ENCODE peak calls at places on chromosomes 12 and 14, in four cellular contexts. A is mammary epithelial cell, E is adrenal gland, Q is cardiac muscle cell. F is an unnamed sample. For H3K4me1, the result is how much of the 10 kb centered on the place peaks cover.

GRCh38 chr14:51539571-51540037 is 112.1 kb upstream of the FRMD6 start:
- DNase-seq in E (no peak), A (peak), Q (peak), F (no peak)

GRCh38 chr14:77130386-77130785 is 11.2 kb downstream of the ZDHHC22 start:
- DNase-seq in E (peak), Q (no peak), A (no peak), F (peak)

GRCh38 chr12:127293507-127294310 is 973.3 kb upstream of the TMEM132C start:
- DNase-seq in A (peak), E (peak), Q (peak), F (peak)

GRCh38 chr12:130831246-130831645 is 7.8 kb downstream of the STX2 start:
- DNase-seq in E (peak), A (no peak), Q (no peak), F (no peak)

GRCh38 chr14:56056031-56056430 is 62.2 kb upstream of the PELI2 start:
- DNase-seq in A (no peak), E (no peak), Q (no peak), F (no peak)

GRCh38 chr12:15834575-15834974 is 45.4 kb upstream of the EPS8 start:
- DNase-seq in Q (peak), E (no peak), A (peak), F (no peak)

GRCh38 chr14:36647827-36648753 is 13.6 kb upstream of the PAX9 start:
- DNase-seq in A (peak), Q (peak), E (no peak), F (peak)

GRCh38 chr12:115528466-115528865 is 749.0 kb downstream of the MED13L start:
- DNase-seq in Q (no peak), E (no peak), A (no peak), F (no peak)

GRCh38 chr12:124586756-124587155 is 19.3 kb upstream of the NCOR2 start:
- DNase-seq in E (no peak), Q (no peak), A (no peak), F (no peak)

GRCh38 chr14:60153996-60154395 is 11.2 kb downstream of the DHRS7 start:
- DNase-seq in A (no peak), E (no peak), Q (no peak), F (no peak)

GRCh38 chr14:92633274-92633616 is 115.2 kb downstream of the LGMN start:
- DNase-seq in A (no peak), E (no peak), Q (no peak), F (peak)

GRCh38 chr12:56461235-56462159 is 6.9 kb upstream of the SPRYD4 start:
- DNase-seq in A (peak), E (no peak), Q (no peak), F (no peak)

GRCh38 chr12:106147956-106148355 is 9.2 kb upstream of the NUAK1 start:
- DNase-seq in Q (no peak), E (peak), A (no peak), F (no peak)

GRCh38 chr14:89337161-89337560 is 79.9 kb downstream of the FOXN3 start:
- DNase-seq in Q (no peak), A (no peak), E (no peak), F (no peak)

GRCh38 chr12:94049718-94050117 is 98.7 kb upstream of the PLXNC1 start:
- DNase-seq in A (no peak), Q (no peak), E (no peak), F (no peak)

GRCh38 chr14:40796168-40796567 is 810.5 kb upstream of the LRFN5 start:
- DNase-seq in Q (no peak), A (no peak), E (no peak), F (no peak)

GRCh38 chr12:87509233-87509820 is 519.9 kb downstream of the C12orf50 start:
- DNase-seq in Q (peak), E (no peak), A (peak), F (no peak)

GRCh38 chr12:53726342-53726741 is 910 bp downstream of the CALCOCO1 start:
- DNase-seq in Q (no peak), E (no peak), A (peak), F (no peak)

DNA sequence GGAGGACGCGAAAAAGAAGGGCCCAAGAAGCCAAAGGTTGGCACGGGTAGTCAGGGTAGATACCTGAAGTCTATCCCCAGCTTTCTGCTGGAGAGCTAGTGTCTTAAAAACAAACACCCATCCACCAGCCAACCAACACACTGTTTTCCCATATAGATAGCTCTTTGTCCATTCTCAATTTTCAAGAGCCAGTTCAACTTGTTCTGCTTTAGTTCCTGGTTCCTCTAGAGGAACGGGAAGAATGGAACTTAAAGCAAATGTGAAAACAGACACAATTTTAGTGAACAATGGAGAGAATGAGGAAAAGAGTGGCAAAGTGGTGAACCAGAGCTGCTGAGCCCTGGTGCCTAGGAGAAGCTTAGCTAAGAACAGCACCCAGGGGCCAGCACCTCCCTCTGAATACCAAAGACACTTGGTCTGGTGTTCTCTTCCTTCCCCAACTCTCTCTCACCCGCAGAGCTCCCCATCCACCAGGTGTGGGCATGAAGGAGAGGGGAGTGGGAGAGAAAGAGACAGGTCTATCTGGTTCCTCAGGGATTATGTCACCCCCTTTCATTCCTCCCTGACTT is 3.8 kb downstream of the NDRG2 start:
- DNase-seq in E (no peak), A (no peak), Q (no peak), F (no peak)
- H3K4me1 ChIP-seq in E (under half), A (under half), Q (under half), F (under half)

GRCh38 chr14:68813318-68813838 is 20.5 kb upstream of the ZFP36L1 start:
- DNase-seq in A (no peak), E (peak), Q (no peak), F (no peak)
- H3K4me1 ChIP-seq in A (under half), E (under half), Q (under half), F (half or more)

DNA sequence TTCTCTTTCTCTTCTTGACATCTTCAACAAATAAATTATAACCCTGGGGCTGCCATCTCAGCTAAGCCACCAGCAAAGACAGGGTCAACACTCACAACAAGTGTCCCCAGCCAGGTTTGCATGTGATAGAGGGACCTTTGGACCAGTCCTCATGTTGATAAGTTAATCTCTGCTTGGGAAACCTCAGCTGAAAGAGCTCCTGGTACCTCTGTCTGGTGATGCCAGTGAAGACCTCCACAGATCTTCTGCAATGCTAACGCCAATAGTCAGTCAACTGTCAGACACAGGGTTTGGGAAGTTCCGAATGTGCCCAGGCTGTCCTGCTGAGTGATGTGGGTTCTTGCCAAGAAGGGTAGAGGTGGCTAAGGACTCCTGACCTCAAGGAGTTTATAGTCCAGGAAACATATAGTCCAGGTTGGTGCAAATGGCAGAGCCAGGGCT is 179.8 kb upstream of the GZMB start:
- DNase-seq in E (no peak), Q (no peak), A (no peak), F (no peak)
- H3K4me1 ChIP-seq in E (under half), Q (under half), A (under half), F (under half)

GRCh38 chr12:66693901-66694513 is 15.1 kb upstream of the GRIP1 start:
- DNase-seq in A (peak), Q (peak), E (no peak), F (no peak)

GRCh38 chr12:66695130-66695529 is 16.3 kb upstream of the GRIP1 start:
- DNase-seq in A (no peak), Q (no peak), E (no peak), F (no peak)

GRCh38 chr12:66692170-66692569 is 13.3 kb upstream of the GRIP1 start:
- DNase-seq in A (no peak), Q (no peak), E (no peak), F (no peak)

GRCh38 chr12:66694666-66695065 is 15.8 kb upstream of the GRIP1 start:
- DNase-seq in Q (no peak), E (no peak), A (no peak), F (no peak)

DNA sequence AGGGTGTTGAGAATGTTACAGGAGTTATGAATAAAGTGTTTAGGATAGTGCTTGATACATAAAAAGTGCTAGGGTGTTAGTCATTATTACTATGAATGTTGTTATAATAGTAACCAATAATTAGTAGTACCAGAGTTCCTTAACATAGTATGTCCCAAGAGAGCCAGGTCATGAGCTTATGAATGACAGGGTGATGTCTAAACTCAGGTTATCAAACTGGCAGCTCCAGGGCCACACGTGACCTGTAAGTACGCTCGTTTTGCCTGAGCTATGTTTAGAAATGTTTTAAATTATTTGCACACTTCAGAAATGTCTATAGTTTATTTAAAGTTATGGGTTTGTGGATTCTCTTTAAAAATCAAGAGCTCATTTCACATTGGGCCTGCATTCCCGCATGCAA is 14.1 kb upstream of the GRIP1 start:
- DNase-seq in A (no peak), Q (no peak), E (no peak), F (no peak)
- H3K4me1 ChIP-seq in A (under half), Q (under half), E (under half), F (under half)

GRCh38 chr12:28159688-28160087 is 30.6 kb upstream of the CCDC91 start:
- DNase-seq in Q (no peak), A (no peak), E (no peak), F (no peak)
- H3K4me1 ChIP-seq in Q (under half), A (under half), E (under half), F (under half)

DNA sequence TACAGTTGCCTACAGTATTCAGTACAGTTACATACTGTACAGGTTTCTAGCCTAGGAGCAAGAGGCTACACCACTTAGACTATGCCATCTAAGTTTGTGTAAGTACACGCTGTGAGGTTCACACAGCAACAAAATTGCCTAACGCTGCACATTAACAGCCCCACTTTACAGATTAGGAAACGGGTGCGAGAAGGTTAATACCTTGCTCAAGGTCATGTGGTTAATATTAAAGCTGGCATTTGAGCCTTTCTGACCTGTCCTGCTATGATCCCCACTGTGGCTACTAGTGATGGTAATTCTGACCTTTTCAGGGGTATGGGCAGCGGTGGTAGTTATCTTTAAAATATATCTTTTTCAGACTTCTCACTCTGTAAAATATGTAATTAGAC is 20.9 kb downstream of the ACVR1B start:
- DNase-seq in E (no peak), Q (no peak), A (no peak), F (no peak)
- H3K4me1 ChIP-seq in E (under half), Q (half or more), A (under half), F (half or more)

GRCh38 chr14:81402123-81402495 is 2.0 kb upstream of the STON2 start:
- DNase-seq in E (no peak), Q (peak), A (peak), F (no peak)
- H3K4me1 ChIP-seq in E (under half), Q (under half), A (under half), F (under half)

GRCh38 chr14:95440951-95441350 is 75.5 kb downstream of the SYNE3 start:
- DNase-seq in Q (no peak), E (no peak), A (no peak), F (no peak)
- H3K4me1 ChIP-seq in Q (under half), E (under half), A (under half), F (under half)

GRCh38 chr12:120698677-120699076 is 11.6 kb upstream of the UNC119B start:
- DNase-seq in E (no peak), A (no peak), Q (no peak), F (no peak)
- H3K4me1 ChIP-seq in E (under half), A (under half), Q (under half), F (under half)

F was measured in upper lobe of right lung.